ENCODE peak calls at places on chromosome 13, in ten cellular contexts. W is HL-60, T is transverse colon, X is suprapubic skin, J is esophagus muscularis mucosa, K is HCT116, F is K562, Q is stomach, D is GM23338, G is breast epithelium. P is an unnamed sample.

GRCh38 chr13:67462098-67462497 is 232.0 kb upstream of the PCDH9 start:
- DNase-seq in X (no peak), K (no peak), G (no peak), J (no peak), T (no peak), D (no peak), Q (no peak), F (no peak), W (no peak), P (no peak)

GRCh38 chr13:42720116-42720857 is 61.1 kb upstream of the FAM216B start:
- DNase-seq in X (no peak), K (peak), D (no peak), W (peak), J (no peak), F (no peak), G (no peak), Q (peak), T (peak), P (peak)

GRCh38 chr13:25478186-25478585 is 106.4 kb downstream of the ATP8A2 start:
- DNase-seq in T (no peak), W (no peak), J (no peak), F (no peak), K (no peak), D (peak), X (no peak), G (no peak), Q (no peak), P (no peak)

GRCh38 chr13:111533900-111534645 is 213.6 kb downstream of the TEX29 start:
- DNase-seq in F (no peak), D (no peak), G (no peak), J (no peak), Q (no peak), W (no peak), X (no peak), K (no peak), T (no peak), P (no peak)

GRCh38 chr13:110758195-110758594 is 44.7 kb downstream of the ING1 start:
- DNase-seq in T (no peak), X (no peak), D (no peak), K (no peak), J (no peak), Q (no peak), W (no peak), F (no peak), G (no peak), P (no peak)

GRCh38 chr13:20182231-20182846 is 10.4 kb downstream of the GJB2 start:
- DNase-seq in X (no peak), K (peak), W (peak), J (no peak), G (no peak), Q (peak), F (peak), T (no peak), D (peak), P (peak)

GRCh38 chr13:52405767-52406494 is at the start of gene THSD1:
- DNase-seq in K (no peak), X (peak), F (no peak), W (no peak), T (peak), G (peak), Q (peak), J (no peak), D (peak), P (no peak)

GRCh38 chr13:83190020-83190419 is 692.3 kb downstream of the SLITRK1 start:
- DNase-seq in D (no peak), W (no peak), G (no peak), Q (no peak), F (no peak), J (no peak), T (no peak), X (no peak), K (no peak), P (no peak)

GRCh38 chr13:78603240-78603947 is at the start of gene POU4F1:
- DNase-seq in Q (no peak), T (peak), J (no peak), K (no peak), D (peak), W (peak), X (no peak), F (peak), G (no peak), P (no peak)

GRCh38 chr13:44918323-44919102 is 70.8 kb downstream of the NUFIP1 start:
- DNase-seq in K (peak), D (peak), J (peak), W (peak), X (peak), G (peak), F (peak), Q (peak), T (peak), P (no peak)

GRCh38 chr13:24709186-24709913 is 29.1 kb downstream of the ATP12A start:
- DNase-seq in J (no peak), K (no peak), F (no peak), W (no peak), T (peak), G (no peak), D (peak), X (no peak), Q (peak), P (no peak)

GRCh38 chr13:20993661-20994440 is 67.5 kb downstream of the LATS2 start:
- DNase-seq in G (no peak), Q (no peak), D (no peak), X (peak), J (no peak), W (peak), K (no peak), T (no peak), F (peak), P (no peak)

GRCh38 chr13:64639206-64639605 is 2590.9 kb downstream of the PCDH9 start:
- DNase-seq in Q (no peak), X (no peak), W (no peak), J (no peak), G (no peak), F (no peak), D (no peak), K (no peak), T (no peak), P (no peak)

GRCh38 chr13:65036999-65037398 is 2193.1 kb downstream of the PCDH9 start:
- DNase-seq in D (no peak), K (no peak), T (no peak), W (no peak), Q (no peak), F (no peak), J (no peak), X (no peak), G (no peak), P (no peak)

GRCh38 chr13:75255159-75255558 is 226.8 kb downstream of the TBC1D4 start:
- DNase-seq in G (no peak), K (no peak), J (no peak), F (no peak), X (no peak), Q (no peak), T (no peak), W (no peak), D (no peak), P (no peak)

GRCh38 chr13:93915269-93915809 is 564.1 kb downstream of the DCT start:
- DNase-seq in J (no peak), W (no peak), Q (no peak), T (no peak), G (no peak), D (no peak), X (no peak), K (no peak), F (no peak), P (no peak)

GRCh38 chr13:66430266-66430665 is 799.9 kb downstream of the PCDH9 start:
- DNase-seq in D (no peak), X (no peak), T (no peak), J (no peak), Q (no peak), K (no peak), G (no peak), W (no peak), F (no peak), P (no peak)

GRCh38 chr13:99442273-99442895 is 58.9 kb upstream of the TM9SF2 start:
- DNase-seq in X (no peak), Q (peak), J (no peak), W (peak), G (no peak), K (peak), F (peak), D (peak), T (peak), P (peak)

GRCh38 chr13:21749410-21749809 is 78.5 kb downstream of the FGF9 start:
- DNase-seq in W (no peak), X (no peak), J (no peak), G (no peak), T (no peak), Q (no peak), F (no peak), D (no peak), K (no peak), P (no peak)

GRCh38 chr13:77002590-77003190 is 10.8 kb downstream of the CLN5 start:
- DNase-seq in W (no peak), F (no peak), X (no peak), K (peak), J (no peak), G (no peak), T (no peak), Q (no peak), D (peak), P (no peak)

GRCh38 chr13:75749407-75749806 is 113.3 kb downstream of the LMO7 start:
- DNase-seq in F (no peak), J (no peak), G (no peak), K (no peak), X (no peak), W (no peak), T (no peak), Q (no peak), D (peak), P (no peak)

GRCh38 chr13:79988573-79988972 is 352.4 kb downstream of the SPRY2 start:
- DNase-seq in G (no peak), W (no peak), K (no peak), J (no peak), D (no peak), X (no peak), T (peak), Q (peak), F (no peak), P (no peak)

GRCh38 chr13:33261426-33262068 is 24.0 kb downstream of the STARD13 start:
- DNase-seq in D (no peak), T (no peak), G (no peak), J (no peak), Q (no peak), F (no peak), X (no peak), W (no peak), K (no peak), P (no peak)

GRCh38 chr13:33262997-33263396 is 22.6 kb downstream of the STARD13 start:
- DNase-seq in F (no peak), W (peak), G (no peak), K (no peak), T (no peak), X (no peak), Q (no peak), J (no peak), D (no peak), P (no peak)

GRCh38 chr13:33262554-33262953 is 23.0 kb downstream of the STARD13 start:
- DNase-seq in X (no peak), G (no peak), K (no peak), F (no peak), T (peak), Q (no peak), J (no peak), W (no peak), D (no peak), P (no peak)

GRCh38 chr13:33263484-33263883 is 22.1 kb downstream of the STARD13 start:
- DNase-seq in D (no peak), F (no peak), G (no peak), T (no peak), X (no peak), J (no peak), Q (no peak), W (no peak), K (no peak), P (no peak)

DNA sequence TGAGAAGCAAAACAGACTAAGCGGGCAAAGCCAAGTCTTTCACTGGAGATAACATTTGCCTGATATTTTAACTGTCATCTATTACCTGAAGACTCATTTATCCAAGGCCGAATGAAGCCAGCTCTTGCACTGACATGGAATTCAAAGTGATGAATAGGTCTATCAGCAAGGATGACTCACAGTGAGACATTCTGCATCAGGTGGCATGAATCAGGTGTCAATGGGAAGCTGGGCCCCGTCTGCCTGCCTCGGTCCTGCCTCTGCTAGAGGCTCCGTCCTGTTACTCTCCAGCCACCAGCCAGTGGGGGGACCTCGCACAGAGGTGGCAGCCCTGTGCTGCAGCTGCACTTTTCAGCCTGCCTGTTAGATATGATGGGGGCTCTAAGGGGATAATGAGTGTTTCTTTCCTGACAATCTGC is 23.5 kb downstream of the STARD13 start:
- DNase-seq in W (no peak), J (no peak), D (no peak), Q (no peak), G (no peak), T (peak), X (no peak), K (peak), F (no peak), P (no peak)
- H3K27ac ChIP-seq in W (no peak), J (peak), D (peak), Q (peak), G (peak), T (peak), X (peak), K (no peak), F (no peak), P (no peak)

DNA sequence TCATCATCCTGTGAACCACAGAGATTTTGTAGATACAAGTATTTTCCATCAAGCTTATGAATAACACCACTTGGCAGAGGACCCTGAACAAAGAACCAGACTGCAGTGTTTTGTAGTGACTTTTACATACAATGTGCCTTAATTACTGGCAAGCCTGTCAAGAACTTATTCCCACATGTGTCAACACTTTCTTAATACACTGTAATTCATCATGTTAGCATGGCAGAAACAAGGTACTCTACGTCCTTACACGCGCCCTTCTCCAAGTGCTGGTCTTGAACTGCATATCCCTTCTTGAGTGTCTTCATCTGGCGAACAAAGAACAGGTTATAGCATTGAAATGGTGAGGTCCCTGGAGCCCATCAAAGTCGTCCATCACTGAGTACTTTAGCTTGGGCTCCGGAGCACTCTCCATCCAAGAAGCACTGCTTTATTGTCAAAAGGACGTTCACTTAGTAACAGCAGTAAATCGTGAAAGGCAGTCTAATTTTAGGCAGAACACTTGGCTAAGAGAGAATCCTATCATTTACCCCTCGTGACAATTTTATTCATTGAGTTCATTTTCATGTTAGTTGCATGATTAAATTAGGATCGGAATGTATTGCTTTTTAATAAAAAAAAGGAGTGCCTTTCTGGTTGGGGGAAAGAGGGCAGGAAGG is 376.2 kb downstream of the DLEU7 start:
- DNase-seq in X (no peak), G (no peak), D (no peak), T (no peak), K (no peak), W (no peak), Q (no peak), J (no peak), F (no peak), P (no peak)
- TF ChIP-seq POLR2AphosphoS5 in X (no peak), G (no peak), D (no peak), T (no peak), K (no peak), W (no peak), Q (no peak), J (no peak), F (no peak), P (no peak)

GRCh38 chr13:46761174-46761573 is 35.8 kb downstream of the ESD start:
- DNase-seq in J (no peak), Q (no peak), W (no peak), K (no peak), D (no peak), F (no peak), X (no peak), G (no peak), T (no peak), P (no peak)
- H3K27ac ChIP-seq in J (no peak), Q (peak), W (no peak), K (no peak), D (no peak), F (no peak), X (no peak), G (no peak), T (peak), P (no peak)

DNA sequence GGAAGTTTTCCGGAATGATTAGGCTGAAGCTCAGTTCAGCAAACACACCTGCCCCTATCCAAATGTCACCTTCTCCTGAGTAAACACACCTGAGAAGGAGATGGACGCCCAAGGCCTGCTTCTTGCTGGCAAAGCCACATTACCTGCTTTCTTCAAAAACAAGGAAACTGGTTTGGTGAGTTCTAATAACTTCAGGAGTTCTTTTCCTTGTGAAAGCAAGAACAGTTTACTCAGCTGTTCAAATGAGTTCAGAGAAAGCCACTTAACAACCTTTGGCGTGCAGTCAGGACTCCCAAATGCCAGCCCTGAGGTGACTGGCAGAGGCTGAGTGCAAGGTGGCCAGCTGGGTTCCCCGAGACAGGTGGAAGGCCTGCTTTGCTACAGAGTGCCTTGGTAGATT is 160.5 kb downstream of the STK24 start:
- DNase-seq in F (no peak), D (no peak), G (peak), J (no peak), T (peak), K (no peak), W (no peak), X (no peak), Q (peak), P (no peak)
- TF ChIP-seq POLR2AphosphoS5 in F (no peak), D (no peak), G (no peak), J (no peak), T (peak), K (no peak), W (no peak), X (peak), Q (no peak), P (no peak)

DNA sequence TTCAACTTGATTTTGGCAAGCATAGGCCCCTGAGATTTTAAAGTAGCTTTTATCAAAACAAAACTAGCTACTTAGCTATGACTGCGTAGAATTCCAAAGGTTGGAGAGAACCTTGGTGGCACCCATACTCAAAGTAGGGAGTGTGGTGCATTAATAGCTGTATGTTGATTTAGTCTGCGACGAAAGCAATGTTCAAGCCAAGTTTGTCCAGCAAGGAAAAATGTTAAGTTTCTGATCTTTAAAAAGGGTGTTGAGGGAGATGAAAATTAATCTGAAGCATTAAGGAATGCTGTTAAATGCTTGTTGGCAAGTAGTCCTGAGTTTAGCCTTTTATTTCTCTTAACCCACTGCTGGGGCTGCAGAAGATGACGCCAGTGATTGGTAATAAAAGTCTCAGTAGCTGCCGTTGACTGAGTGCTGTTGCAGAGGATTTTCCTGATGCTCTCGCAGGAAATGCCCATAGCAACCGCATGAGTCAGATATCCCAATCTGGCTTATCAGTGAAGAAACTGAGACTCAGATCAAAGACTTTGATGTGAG is 75.9 kb upstream of the RNF113B start:
- DNase-seq in Q (no peak), K (peak), T (no peak), J (no peak), X (no peak), F (no peak), W (no peak), D (no peak), G (no peak), P (no peak)
- H3K27ac ChIP-seq in Q (peak), K (peak), T (peak), J (peak), X (peak), F (no peak), W (no peak), D (no peak), G (no peak), P (peak)

DNA sequence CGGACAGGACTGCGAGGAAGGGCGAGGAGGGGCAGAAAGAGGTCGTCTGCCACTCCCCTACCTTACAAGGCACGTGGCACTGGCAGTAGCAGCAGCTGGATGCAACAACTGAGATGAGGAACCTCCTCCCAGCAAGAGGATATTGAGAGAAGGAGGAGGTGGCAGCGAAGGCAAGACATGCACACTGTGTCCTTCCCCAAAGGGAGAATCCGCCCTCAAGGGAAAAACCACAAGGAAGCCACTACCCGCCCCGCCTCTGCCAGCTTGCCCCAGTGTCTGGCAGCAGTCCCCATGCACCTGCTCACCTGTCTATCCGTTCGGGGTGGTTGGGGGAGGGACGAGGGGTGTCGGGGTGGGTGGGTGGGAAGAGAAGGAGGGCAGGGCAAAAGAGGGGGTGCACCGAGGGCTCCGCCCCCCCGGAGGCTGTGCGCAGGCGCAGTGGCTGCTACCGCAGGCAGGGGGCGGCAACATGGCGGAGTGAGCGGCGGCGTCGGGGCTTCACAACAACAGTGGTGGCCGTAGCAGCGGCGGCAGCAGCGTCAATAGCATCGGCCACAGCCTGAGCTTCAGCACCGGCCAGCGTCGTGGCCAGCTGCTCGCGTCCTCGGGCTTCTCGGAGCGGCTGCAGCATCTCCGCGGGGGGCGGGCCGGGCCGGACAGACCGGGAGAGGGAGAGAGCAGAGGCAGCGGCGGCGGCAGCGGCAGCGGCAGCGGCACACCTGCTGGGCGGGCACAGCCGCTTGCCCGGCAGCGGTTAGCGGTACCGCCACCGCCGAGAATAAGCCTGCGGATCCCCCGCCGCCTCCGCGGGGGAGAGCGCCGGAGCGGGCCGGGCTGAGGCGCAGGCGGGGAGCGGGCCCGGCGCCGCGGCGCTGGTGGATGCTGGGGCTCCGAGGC is at the start of gene NBEA:
- DNase-seq in F (peak), J (peak), Q (peak), X (peak), D (peak), K (peak), W (peak), G (peak), T (peak), P (peak)
- TF ChIP-seq POLR2AphosphoS5 in F (no peak), J (peak), Q (peak), X (no peak), D (peak), K (peak), W (no peak), G (no peak), T (no peak), P (peak)

GRCh38 chr13:29596064-29596418 is 553 bp upstream of the SLC7A1 start:
- DNase-seq in F (no peak), G (no peak), K (no peak), T (no peak), D (no peak), X (no peak), J (no peak), Q (no peak), W (no peak), P (no peak)
- H3K27ac ChIP-seq in F (no peak), G (peak), K (peak), T (peak), D (peak), X (no peak), J (peak), Q (peak), W (peak), P (no peak)

DNA sequence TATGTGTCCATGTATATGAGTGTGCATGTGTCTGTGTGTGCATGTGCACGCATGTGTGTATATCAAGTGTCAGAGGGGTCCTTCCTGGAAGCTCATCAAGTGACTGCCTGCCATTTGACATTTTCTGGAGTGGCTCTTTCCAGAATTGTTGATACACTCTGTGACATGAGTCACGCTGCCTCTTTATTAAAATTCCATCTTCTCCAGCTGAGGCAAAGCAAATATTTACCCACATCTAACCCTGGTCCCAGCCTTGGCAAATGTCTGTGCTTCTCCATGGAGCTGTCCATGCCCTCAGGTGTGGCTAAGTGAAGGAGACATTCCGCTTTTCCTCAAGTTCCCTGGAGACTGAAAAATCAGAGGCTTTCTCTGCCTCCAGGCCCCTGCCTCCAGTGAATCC is 88.2 kb upstream of the MBNL2 start:
- DNase-seq in K (no peak), J (no peak), W (no peak), D (no peak), Q (no peak), F (no peak), T (no peak), X (no peak), G (no peak), P (no peak)
- TF ChIP-seq POLR2AphosphoS5 in K (no peak), J (no peak), W (no peak), D (no peak), Q (no peak), F (no peak), T (no peak), X (no peak), G (no peak), P (no peak)

P was measured in SK-N-MC.